ENCODE peak calls at places on chromosome 12, in nine cellular contexts. N is K562, H is HepG2, W is A549, R is gastrocnemius medialis, G is heart left ventricle, U is body of pancreas, B is GM12878, D is right lobe of liver. Z is an unnamed sample.
A peak's percentile ranks its signal among the peaks of the same experiment; 100 is the strongest.

GRCh38 chr12:68815232-68815927 is 7.4 kb downstream of the MDM2 start:
- ATAC-seq in W (peak; percentile 31), U (no peak), H (peak; percentile 64), R (no peak), D (peak; percentile 17), G (no peak), B (peak; percentile 35), N (no peak), Z (no peak)

GRCh38 chr12:99059824-99060526 is 414.9 kb downstream of the APAF1 start:
- ATAC-seq in R (peak; percentile 72), B (no peak), G (peak; percentile 82), H (no peak), D (no peak), N (no peak), W (no peak), U (no peak), Z (no peak)

GRCh38 chr12:113298861-113299545 is 35.9 kb downstream of the SLC8B1 start:
- ATAC-seq in R (peak; percentile 62), G (peak; percentile 77), U (no peak), B (no peak), H (peak; percentile 12), N (no peak), D (no peak), W (peak; percentile 12), Z (peak; percentile 1)

GRCh38 chr12:42356344-42356743 is 30.4 kb downstream of the PPHLN1 start:
- ATAC-seq in W (no peak), B (no peak), H (no peak), G (peak; percentile 79), R (no peak), N (no peak), U (no peak), D (no peak), Z (no peak)

GRCh38 chr12:46357438-46358324 is 14.9 kb downstream of the SLC38A2 start:
- ATAC-seq in G (peak; percentile 19), W (peak; percentile 60), H (peak; percentile 59), D (peak; percentile 28), N (peak; percentile 72), B (peak; percentile 12), R (peak; percentile 33), U (peak; percentile 21), Z (peak; percentile 34)

GRCh38 chr12:42394429-42394828 is 68.5 kb downstream of the PPHLN1 start:
- ATAC-seq in D (no peak), U (no peak), N (no peak), W (no peak), B (no peak), H (no peak), R (no peak), G (no peak), Z (no peak)

GRCh38 chr12:41277019-41277770 is 89.1 kb downstream of the PDZRN4 start:
- ATAC-seq in H (peak; percentile 54), D (peak; percentile 73), G (no peak), W (peak; percentile 68), B (peak; percentile 64), N (no peak), R (no peak), U (no peak), Z (no peak)

GRCh38 chr12:41769810-41770209 is 374.9 kb downstream of the GXYLT1 start:
- ATAC-seq in B (peak; percentile 40), R (no peak), H (no peak), U (no peak), D (no peak), G (no peak), N (no peak), W (no peak), Z (no peak)

GRCh38 chr12:131535779-131536178 is 175.1 kb upstream of the SFSWAP start:
- ATAC-seq in H (no peak), D (no peak), G (no peak), N (no peak), W (no peak), B (no peak), R (peak; percentile 79), U (no peak), Z (no peak)

GRCh38 chr12:77720258-77720657 is 110.4 kb upstream of the NAV3 start:
- ATAC-seq in D (no peak), U (no peak), B (peak; percentile 51), H (peak; percentile 68), W (peak; percentile 60), N (no peak), G (no peak), R (no peak), Z (no peak)

GRCh38 chr12:77963576-77964178 is 133.0 kb downstream of the NAV3 start:
- ATAC-seq in B (no peak), D (no peak), W (no peak), G (no peak), R (no peak), U (no peak), N (no peak), H (no peak), Z (no peak)

GRCh38 chr12:79674629-79675028 is 16.1 kb downstream of the PAWR start:
- ATAC-seq in G (no peak), R (no peak), D (no peak), N (no peak), H (no peak), W (no peak), B (peak; percentile 28), U (no peak), Z (no peak)

GRCh38 chr12:68800294-68800693 is 7.7 kb upstream of the MDM2 start:
- ATAC-seq in W (no peak), U (peak; percentile 82), B (no peak), H (no peak), D (no peak), G (no peak), N (no peak), R (no peak), Z (no peak)

DNA sequence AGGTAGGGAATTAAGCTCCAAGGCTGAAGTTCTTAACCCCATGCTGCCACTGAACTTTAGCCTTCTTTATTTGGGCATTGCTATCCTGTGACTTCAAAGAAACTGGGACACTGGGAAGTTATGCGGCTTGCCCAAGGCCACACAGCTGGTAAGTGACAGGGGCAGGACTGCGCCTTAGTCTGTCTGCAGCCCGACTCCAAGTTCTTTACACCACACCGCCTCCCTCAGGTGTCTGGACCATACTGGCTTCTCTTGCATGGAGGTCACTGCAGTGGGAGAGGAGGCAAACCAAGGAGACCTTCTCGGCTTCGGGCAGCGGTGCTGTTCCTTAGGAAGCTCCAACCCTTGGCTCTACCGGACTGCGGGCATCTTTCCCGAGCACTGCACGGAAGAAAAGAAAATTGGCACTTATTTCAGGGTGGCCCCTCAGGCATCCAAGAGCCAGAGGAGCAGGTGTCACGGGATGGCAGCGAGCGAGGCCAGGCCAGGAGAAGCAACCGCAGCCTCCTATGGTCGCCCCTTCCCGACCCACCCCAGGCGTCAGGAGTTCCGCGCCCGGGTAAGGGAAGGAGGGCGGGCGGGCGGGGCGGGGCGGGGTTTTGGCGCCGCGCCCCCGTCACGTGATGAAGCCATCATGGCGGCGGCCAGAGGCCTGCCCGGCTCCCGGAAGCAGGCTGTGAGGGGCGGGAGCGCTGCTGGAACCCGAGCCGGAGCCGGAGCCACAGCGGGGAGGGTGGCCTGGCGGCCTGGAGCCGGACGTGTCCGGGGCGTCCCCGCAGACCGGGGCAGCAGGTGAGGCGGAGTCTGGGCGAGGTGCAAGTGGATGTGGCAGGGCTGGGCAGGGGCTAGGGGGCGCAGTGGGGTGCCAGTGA is 16.4 kb upstream of the ESPL1 start:
- ATAC-seq in B (peak; percentile 92), H (peak; percentile 85), U (peak; percentile 88), D (peak; percentile 92), W (peak; percentile 92), R (peak; percentile 96), G (peak; percentile 92), N (peak; percentile 91), Z (peak; percentile 91)
- TF ChIP-seq POLR2A in B (peak; percentile 92), H (peak; percentile 75), U (peak; percentile 64), D (peak; percentile 42), W (peak; percentile 92), R (peak; percentile 47), G (no peak), N (peak; percentile 79), Z (peak; percentile 45)

DNA sequence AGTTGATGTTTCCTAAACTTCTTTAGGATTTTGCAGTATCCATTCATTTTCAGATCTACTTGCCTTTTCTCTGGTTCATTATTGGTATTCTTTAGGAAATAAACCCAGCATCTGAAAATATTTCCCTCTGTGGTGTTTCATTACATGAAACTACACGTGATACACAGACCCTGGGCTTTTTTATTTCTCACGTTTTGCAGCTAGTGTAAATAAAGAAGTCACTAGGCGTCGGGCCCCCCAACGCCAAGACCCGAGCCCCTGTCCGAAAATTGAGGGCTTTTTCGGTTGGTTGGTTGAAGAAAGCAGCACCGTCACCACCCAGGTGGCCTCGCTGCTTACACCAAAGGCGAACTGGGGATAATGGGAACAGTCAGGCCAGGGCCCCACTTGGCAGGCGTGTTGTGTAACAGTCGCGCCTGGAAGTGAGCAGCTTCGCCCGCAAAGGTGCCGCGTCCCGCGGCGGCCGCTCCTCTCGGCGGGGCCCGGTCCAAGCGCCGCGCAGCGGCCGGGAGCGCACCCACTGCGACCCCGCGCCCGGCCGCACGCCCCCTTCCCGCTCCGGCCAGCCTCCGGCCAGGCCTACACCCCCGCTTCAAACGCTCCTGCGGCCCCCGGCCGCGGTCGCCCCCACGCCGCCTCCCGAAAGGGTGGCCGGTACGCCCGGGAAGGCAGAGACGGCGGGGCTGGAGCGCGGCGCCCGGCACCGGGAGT is 1.2 kb downstream of the DUSP16 start:
- ATAC-seq in B (peak; percentile 7), G (peak; percentile 39), D (peak; percentile 36), R (peak; percentile 47), U (peak; percentile 33), N (peak; percentile 40), W (peak; percentile 42), H (peak; percentile 50), Z (peak; percentile 28)
- TF ChIP-seq POLR2A in B (peak; percentile 79), G (no peak), D (peak; percentile 51), R (peak; percentile 62), U (peak; percentile 82), N (peak; percentile 51), W (peak; percentile 58), H (peak; percentile 83), Z (peak; percentile 77)

GRCh38 chr12:25051583-25052190 is 102.8 kb upstream of the BCAT1 start:
- ATAC-seq in D (peak; percentile 24), U (no peak), G (peak; percentile 32), B (peak; percentile 64), H (no peak), R (no peak), N (peak; percentile 47), W (no peak), Z (no peak)

GRCh38 chr12:25051171-25051570 is 102.3 kb upstream of the BCAT1 start:
- ATAC-seq in U (no peak), B (no peak), N (no peak), W (no peak), D (no peak), H (no peak), G (no peak), R (no peak), Z (no peak)

GRCh38 chr12:25054076-25054782 is 105.3 kb upstream of the BCAT1 start:
- ATAC-seq in H (no peak), B (no peak), G (no peak), N (no peak), R (no peak), U (peak; percentile 53), D (no peak), W (peak; percentile 63), Z (no peak)

GRCh38 chr12:25053021-25053271 is 104.0 kb upstream of the BCAT1 start:
- ATAC-seq in B (peak; percentile 0), N (no peak), H (peak; percentile 59), U (no peak), G (no peak), D (no peak), W (no peak), R (no peak), Z (no peak)

GRCh38 chr12:25052191-25053020 is 103.5 kb upstream of the BCAT1 start:
- ATAC-seq in W (no peak), B (peak; percentile 79), H (peak; percentile 97), U (peak; percentile 75), G (peak; percentile 90), D (peak; percentile 92), R (peak; percentile 26), N (peak; percentile 86), Z (peak; percentile 73)
- TF ChIP-seq POLR2A in W (no peak), B (peak; percentile 72), H (no peak), U (peak; percentile 71), G (no peak), D (peak; percentile 27), R (no peak), N (no peak), Z (no peak)

GRCh38 chr12:132593938-132594358 is 16.4 kb downstream of the LRCOL1 start:
- ATAC-seq in G (peak; percentile 98), W (peak; percentile 99), R (peak; percentile 99), B (peak; percentile 97), D (peak; percentile 95), U (peak; percentile 99), N (peak; percentile 100), H (peak; percentile 99), Z (peak; percentile 99)
- TF ChIP-seq POLR2A in G (no peak), W (no peak), R (no peak), B (no peak), D (no peak), U (no peak), N (no peak), H (no peak), Z (no peak)